ENCODE peak calls at places on chromosomes 16 and 17, in nine cellular contexts. G is coronary artery; V is CD4-positive, alpha-beta T cell; D is heart left ventricle; S is ovary; K is upper lobe of right lung; L is IMR-90; P is brain microvascular endothelial cell; H is CD8-positive, alpha-beta memory T cell. Z is an unnamed sample.

GRCh38 chr17:15262291-15263205 is 2.6 kb downstream of the PMP22 start:
- DNase-seq in P (no peak), D (peak), G (peak), S (peak), L (peak), H (no peak), K (peak), V (no peak), Z (no peak)

GRCh38 chr17:28053044-28053670 is 10.7 kb downstream of the NLK start:
- DNase-seq in K (no peak), P (no peak), V (no peak), S (no peak), D (no peak), H (no peak), G (no peak), L (no peak), Z (no peak)

GRCh38 chr16:8634991-8635736 is 13.7 kb downstream of the METTL22 start:
- DNase-seq in P (peak), D (no peak), L (peak), K (no peak), H (no peak), G (no peak), S (no peak), V (no peak), Z (no peak)

GRCh38 chr16:3127745-3128144 is 7.1 kb upstream of the ZNF213 start:
- DNase-seq in D (no peak), L (no peak), V (no peak), P (no peak), K (no peak), H (no peak), S (no peak), G (no peak), Z (no peak)

GRCh38 chr16:27264151-27264550 is 4.4 kb downstream of the NSMCE1 start:
- DNase-seq in D (no peak), K (no peak), H (no peak), V (no peak), L (peak), S (no peak), P (peak), G (no peak), Z (peak)

GRCh38 chr17:50603340-50603739 is 31.3 kb upstream of the ABCC3 start:
- DNase-seq in L (no peak), V (no peak), H (no peak), P (no peak), K (no peak), G (no peak), S (no peak), D (no peak), Z (no peak)

GRCh38 chr17:78925662-78926555 is 722 bp upstream of the TIMP2 start:
- DNase-seq in G (peak), D (peak), K (peak), V (no peak), S (peak), H (no peak), L (peak), P (peak), Z (no peak)

GRCh38 chr16:86120201-86120981 is 221.4 kb downstream of the IRF8 start:
- DNase-seq in P (no peak), S (no peak), G (no peak), V (no peak), D (no peak), L (peak), H (no peak), K (no peak), Z (no peak)

GRCh38 chr16:71479420-71479819 is 9.7 kb downstream of the ZNF19 start:
- DNase-seq in G (no peak), D (no peak), L (peak), H (no peak), S (no peak), K (no peak), V (no peak), P (no peak), Z (no peak)

GRCh38 chr17:39400547-39401411 is 647 bp downstream of the FBXL20 start:
- DNase-seq in S (no peak), K (peak), D (peak), G (peak), V (no peak), L (no peak), P (peak), H (peak), Z (no peak)

GRCh38 chr17:73758245-73758644 is 114.0 kb upstream of the SDK2 start:
- DNase-seq in D (no peak), K (no peak), S (no peak), P (no peak), V (no peak), G (no peak), H (no peak), L (no peak), Z (no peak)

GRCh38 chr17:41917192-41917591 is 1.6 kb downstream of the ACLY start:
- DNase-seq in H (no peak), P (peak), V (no peak), S (no peak), K (no peak), G (no peak), L (peak), D (no peak), Z (no peak)

GRCh38 chr17:43734376-43734775 is 24.2 kb downstream of the SOST start:
- DNase-seq in K (no peak), V (no peak), S (no peak), G (no peak), L (peak), P (peak), H (no peak), D (no peak), Z (no peak)

GRCh38 chr17:15247891-15248529 is 17.1 kb downstream of the PMP22 start:
- DNase-seq in S (no peak), V (no peak), L (no peak), K (no peak), H (no peak), D (no peak), P (no peak), G (no peak), Z (no peak)

GRCh38 chr17:1412185-1413110 is 12.4 kb upstream of the YWHAE start:
- DNase-seq in D (no peak), V (no peak), H (no peak), S (no peak), L (no peak), G (no peak), K (peak), P (no peak), Z (no peak)

GRCh38 chr17:49932131-49932723 is 36.8 kb upstream of the DLX4 start:
- DNase-seq in K (no peak), L (no peak), S (no peak), G (no peak), D (no peak), H (no peak), P (no peak), V (no peak), Z (no peak)

GRCh38 chr16:84319146-84319760 is 24.6 kb downstream of the WFDC1 start:
- DNase-seq in G (no peak), L (no peak), S (no peak), H (no peak), D (no peak), P (no peak), K (peak), V (no peak), Z (no peak)

GRCh38 chr17:19744922-19745757 is 3.0 kb downstream of the ALDH3A1 start:
- DNase-seq in P (peak), V (peak), H (peak), G (peak), S (peak), L (peak), K (peak), D (peak), Z (no peak)

GRCh38 chr16:71846443-71846842 is 667 bp downstream of the ATXN1L start:
- DNase-seq in G (no peak), V (no peak), H (peak), K (no peak), D (no peak), L (no peak), P (peak), S (peak), Z (no peak)

GRCh38 chr16:20976568-20976967 is 76.0 kb downstream of the LYRM1 start:
- DNase-seq in K (no peak), G (no peak), D (no peak), S (no peak), H (no peak), V (no peak), L (no peak), P (no peak), Z (no peak)

GRCh38 chr17:8123695-8124349 is at the start of gene HES7:
- DNase-seq in V (no peak), L (peak), S (peak), G (no peak), H (no peak), P (no peak), K (no peak), D (no peak), Z (no peak)

GRCh38 chr17:47844814-47845453 is 3.9 kb upstream of the SCRN2 start:
- DNase-seq in P (no peak), S (no peak), L (peak), V (no peak), H (no peak), K (no peak), D (no peak), G (no peak), Z (no peak)

GRCh38 chr17:50902768-50903353 is 36.7 kb upstream of the TOB1 start:
- DNase-seq in V (no peak), P (no peak), K (no peak), G (no peak), L (no peak), S (no peak), H (no peak), D (no peak), Z (no peak)

GRCh38 chr16:56932588-56933265 is 785 bp downstream of the HERPUD1 start:
- DNase-seq in P (peak), L (peak), H (peak), K (peak), G (peak), V (no peak), D (peak), S (peak), Z (no peak)

GRCh38 chr16:9159839-9160550 is 68.6 kb downstream of the HAPSTR1 start:
- DNase-seq in P (peak), H (no peak), D (no peak), S (peak), K (peak), G (no peak), V (no peak), L (peak), Z (peak)

GRCh38 chr17:4716081-4716480 is 5.6 kb downstream of the ARRB2 start:
- DNase-seq in S (no peak), H (no peak), D (no peak), L (no peak), P (no peak), G (no peak), K (no peak), V (no peak), Z (no peak)

GRCh38 chr17:31313982-31314787 is at the start of gene EVI2B:
- DNase-seq in L (peak), V (no peak), K (no peak), S (no peak), P (peak), G (no peak), H (no peak), D (no peak), Z (peak)

GRCh38 chr16:719815-720506 is 985 bp upstream of the ANTKMT start:
- DNase-seq in S (no peak), H (no peak), L (no peak), K (no peak), V (no peak), G (no peak), P (no peak), D (no peak), Z (no peak)

DNA sequence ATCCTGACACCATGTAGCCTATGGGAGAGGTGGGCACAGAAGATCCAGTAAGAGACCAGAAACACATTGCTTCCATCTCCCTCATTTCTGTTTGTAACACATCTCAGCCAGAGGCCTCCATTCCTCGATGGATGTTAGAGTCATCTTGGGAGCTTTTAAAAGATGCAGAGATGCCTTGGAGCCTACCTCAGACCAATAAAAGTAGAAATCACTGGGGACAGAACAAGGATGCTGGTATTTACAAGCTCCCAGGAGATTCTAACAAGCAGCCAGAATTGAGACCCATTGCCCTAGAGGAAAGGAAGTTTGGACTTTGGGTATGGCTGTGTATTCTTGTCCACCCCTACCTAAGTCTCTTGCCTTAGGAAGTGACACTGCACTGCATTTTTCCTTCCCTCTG is 40.8 kb downstream of the HS3ST3A1 start:
- DNase-seq in H (no peak), V (no peak), D (no peak), K (no peak), L (no peak), S (no peak), G (no peak), P (no peak), Z (no peak)
- H3K27ac ChIP-seq in H (no peak), V (no peak), D (no peak), K (no peak), L (no peak), S (no peak), G (no peak), P (no peak), Z (no peak)

GRCh38 chr16:50501986-50502615 is 46.1 kb upstream of the NKD1 start:
- DNase-seq in K (no peak), H (no peak), G (no peak), P (no peak), L (no peak), V (no peak), D (no peak), S (no peak), Z (no peak)
- H3K27ac ChIP-seq in K (no peak), H (no peak), G (no peak), P (no peak), L (no peak), V (no peak), D (no peak), S (no peak), Z (no peak)

GRCh38 chr17:76542984-76543383 is 3.1 kb downstream of the PRCD start:
- DNase-seq in L (no peak), H (no peak), D (no peak), S (no peak), V (no peak), P (no peak), K (no peak), G (no peak), Z (no peak)
- H3K27ac ChIP-seq in L (no peak), H (no peak), D (no peak), S (no peak), V (no peak), P (no peak), K (no peak), G (no peak), Z (no peak)

GRCh38 chr17:44778656-44779210 is 19.9 kb downstream of the ADAM11 start:
- DNase-seq in L (no peak), V (no peak), H (no peak), G (no peak), D (no peak), K (no peak), S (no peak), P (no peak), Z (no peak)
- H3K27ac ChIP-seq in L (no peak), V (no peak), H (no peak), G (peak), D (peak), K (no peak), S (no peak), P (no peak), Z (no peak)